ENCODE peak calls at places on chromosome 16, in nine cellular contexts. One of them, this sample, is unnamed.

GRCh38 chr16:11118479-11118878 is 137.5 kb downstream of the SOCS1 start:
- DNase-seq in GM12891: no peak
- DNase-seq in right lobe of liver: no peak
- DNase-seq in uterus: no peak
- DNase-seq in vagina: no peak
- DNase-seq in tibial nerve: no peak
- DNase-seq in suprapubic skin: no peak
- DNase-seq in transverse colon: no peak
- DNase-seq in breast epithelium: no peak
- DNase-seq in this sample: no peak

GRCh38 chr16:86924537-86924936 is 346.2 kb downstream of the FOXL1 start:
- DNase-seq in GM12891: no peak
- DNase-seq in right lobe of liver: no peak
- DNase-seq in uterus: no peak
- DNase-seq in vagina: no peak
- DNase-seq in tibial nerve: no peak
- DNase-seq in suprapubic skin: no peak
- DNase-seq in transverse colon: no peak
- DNase-seq in breast epithelium: no peak
- DNase-seq in this sample: no peak

GRCh38 chr16:85173981-85174751 is 61.9 kb upstream of the CIBAR2 start:
- DNase-seq in GM12891: no peak
- DNase-seq in right lobe of liver: peak
- DNase-seq in uterus: no peak
- DNase-seq in vagina: no peak
- DNase-seq in tibial nerve: no peak
- DNase-seq in suprapubic skin: no peak
- DNase-seq in transverse colon: peak
- DNase-seq in breast epithelium: no peak
- DNase-seq in this sample: no peak

GRCh38 chr16:56372938-56373337 is 52.4 kb downstream of the AMFR start:
- DNase-seq in GM12891: no peak
- DNase-seq in right lobe of liver: no peak
- DNase-seq in uterus: no peak
- DNase-seq in vagina: no peak
- DNase-seq in tibial nerve: no peak
- DNase-seq in suprapubic skin: no peak
- DNase-seq in transverse colon: no peak
- DNase-seq in breast epithelium: no peak
- DNase-seq in this sample: no peak

GRCh38 chr16:81707411-81708321 is 71.4 kb upstream of the PLCG2 start:
- DNase-seq in GM12891: no peak
- DNase-seq in right lobe of liver: peak
- DNase-seq in uterus: no peak
- DNase-seq in vagina: no peak
- DNase-seq in tibial nerve: no peak
- DNase-seq in suprapubic skin: no peak
- DNase-seq in transverse colon: peak
- DNase-seq in breast epithelium: no peak
- DNase-seq in this sample: no peak

GRCh38 chr16:24645739-24646645 is 83.5 kb upstream of the TNRC6A start:
- DNase-seq in GM12891: no peak
- DNase-seq in right lobe of liver: no peak
- DNase-seq in uterus: peak
- DNase-seq in vagina: no peak
- DNase-seq in tibial nerve: peak
- DNase-seq in suprapubic skin: no peak
- DNase-seq in transverse colon: no peak
- DNase-seq in breast epithelium: no peak
- DNase-seq in this sample: peak

GRCh38 chr16:86755571-86756006 is 177.2 kb downstream of the FOXL1 start:
- DNase-seq in GM12891: no peak
- DNase-seq in right lobe of liver: no peak
- DNase-seq in uterus: no peak
- DNase-seq in vagina: no peak
- DNase-seq in tibial nerve: no peak
- DNase-seq in suprapubic skin: no peak
- DNase-seq in transverse colon: no peak
- DNase-seq in breast epithelium: no peak
- DNase-seq in this sample: no peak

GRCh38 chr16:1923299-1924034 is 5.3 kb upstream of the HS3ST6 start:
- DNase-seq in GM12891: no peak
- DNase-seq in right lobe of liver: no peak
- DNase-seq in uterus: no peak
- DNase-seq in vagina: no peak
- DNase-seq in tibial nerve: no peak
- DNase-seq in suprapubic skin: no peak
- DNase-seq in transverse colon: peak
- DNase-seq in breast epithelium: no peak
- DNase-seq in this sample: no peak

GRCh38 chr16:55297062-55297909 is 26.7 kb upstream of the IRX6 start:
- DNase-seq in GM12891: no peak
- DNase-seq in right lobe of liver: no peak
- DNase-seq in uterus: no peak
- DNase-seq in vagina: no peak
- DNase-seq in tibial nerve: no peak
- DNase-seq in suprapubic skin: no peak
- DNase-seq in transverse colon: no peak
- DNase-seq in breast epithelium: no peak
- DNase-seq in this sample: no peak

GRCh38 chr16:58459344-58460218 is 40.4 kb upstream of the NDRG4 start:
- DNase-seq in GM12891: no peak
- DNase-seq in right lobe of liver: no peak
- DNase-seq in uterus: peak
- DNase-seq in vagina: no peak
- DNase-seq in tibial nerve: no peak
- DNase-seq in suprapubic skin: no peak
- DNase-seq in transverse colon: no peak
- DNase-seq in breast epithelium: no peak
- DNase-seq in this sample: peak
- TF ChIP-seq POLR2A in GM12891: no peak
- TF ChIP-seq POLR2A in right lobe of liver: no peak
- TF ChIP-seq POLR2A in uterus: no peak
- TF ChIP-seq POLR2A in vagina: no peak
- TF ChIP-seq POLR2A in tibial nerve: no peak
- TF ChIP-seq POLR2A in suprapubic skin: no peak
- TF ChIP-seq POLR2A in transverse colon: no peak
- TF ChIP-seq POLR2A in breast epithelium: no peak
- TF ChIP-seq POLR2A in this sample: no peak

GRCh38 chr16:89565506-89566372 is 5.3 kb downstream of the RPL13 start:
- DNase-seq in GM12891: no peak
- DNase-seq in right lobe of liver: peak
- DNase-seq in uterus: no peak
- DNase-seq in vagina: no peak
- DNase-seq in tibial nerve: no peak
- DNase-seq in suprapubic skin: no peak
- DNase-seq in transverse colon: peak
- DNase-seq in breast epithelium: peak
- DNase-seq in this sample: peak
- TF ChIP-seq POLR2A in GM12891: peak
- TF ChIP-seq POLR2A in right lobe of liver: no peak
- TF ChIP-seq POLR2A in uterus: no peak
- TF ChIP-seq POLR2A in vagina: no peak
- TF ChIP-seq POLR2A in tibial nerve: no peak
- TF ChIP-seq POLR2A in suprapubic skin: no peak
- TF ChIP-seq POLR2A in transverse colon: peak
- TF ChIP-seq POLR2A in breast epithelium: no peak
- TF ChIP-seq POLR2A in this sample: no peak

GRCh38 chr16:47043970-47044684 is 70.7 kb upstream of the DNAJA2 start:
- DNase-seq in GM12891: no peak
- DNase-seq in right lobe of liver: no peak
- DNase-seq in uterus: no peak
- DNase-seq in vagina: no peak
- DNase-seq in tibial nerve: no peak
- DNase-seq in suprapubic skin: no peak
- DNase-seq in transverse colon: no peak
- DNase-seq in breast epithelium: no peak
- DNase-seq in this sample: no peak
- TF ChIP-seq POLR2A in GM12891: no peak
- TF ChIP-seq POLR2A in right lobe of liver: no peak
- TF ChIP-seq POLR2A in uterus: no peak
- TF ChIP-seq POLR2A in vagina: no peak
- TF ChIP-seq POLR2A in tibial nerve: no peak
- TF ChIP-seq POLR2A in suprapubic skin: no peak
- TF ChIP-seq POLR2A in transverse colon: no peak
- TF ChIP-seq POLR2A in breast epithelium: no peak
- TF ChIP-seq POLR2A in this sample: no peak

DNA sequence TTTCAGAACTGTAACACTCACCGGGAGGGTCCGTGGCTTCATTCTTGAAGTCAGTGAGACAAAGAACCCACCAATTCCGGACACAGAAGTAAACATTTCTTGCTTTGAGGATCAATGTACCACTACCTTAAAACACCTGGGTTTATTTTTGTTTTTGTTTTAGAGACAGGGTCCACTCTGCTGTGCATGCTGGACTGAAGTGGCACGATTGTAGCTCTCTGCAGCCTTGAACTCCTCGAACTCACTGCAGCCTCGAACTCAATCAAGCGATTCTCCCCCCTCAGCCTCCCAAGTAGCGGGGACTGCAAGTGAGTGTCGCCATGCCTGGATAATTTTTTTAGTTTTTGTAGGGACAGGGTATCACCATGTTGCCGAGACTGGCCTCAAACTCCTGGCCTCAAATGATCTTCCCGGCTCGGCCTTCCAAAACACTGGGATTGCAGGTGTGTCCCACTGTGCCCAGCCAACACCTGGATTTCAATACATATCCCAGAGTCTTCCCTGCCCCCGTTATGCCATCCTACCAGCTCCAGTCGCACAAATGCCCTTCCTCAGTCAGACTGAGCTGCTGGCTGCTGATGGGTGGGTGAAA is 13.0 kb upstream of the CES4A start:
- DNase-seq in GM12891: no peak
- DNase-seq in right lobe of liver: no peak
- DNase-seq in uterus: no peak
- DNase-seq in vagina: no peak
- DNase-seq in tibial nerve: no peak
- DNase-seq in suprapubic skin: no peak
- DNase-seq in transverse colon: no peak
- DNase-seq in breast epithelium: no peak
- DNase-seq in this sample: no peak
- TF ChIP-seq POLR2A in GM12891: no peak
- TF ChIP-seq POLR2A in right lobe of liver: no peak
- TF ChIP-seq POLR2A in uterus: no peak
- TF ChIP-seq POLR2A in vagina: no peak
- TF ChIP-seq POLR2A in tibial nerve: no peak
- TF ChIP-seq POLR2A in suprapubic skin: no peak
- TF ChIP-seq POLR2A in transverse colon: no peak
- TF ChIP-seq POLR2A in breast epithelium: no peak
- TF ChIP-seq POLR2A in this sample: no peak

GRCh38 chr16:50027829-50028228 is 2.8 kb downstream of the CNEP1R1 start:
- DNase-seq in GM12891: no peak
- DNase-seq in right lobe of liver: no peak
- DNase-seq in uterus: no peak
- DNase-seq in vagina: no peak
- DNase-seq in tibial nerve: no peak
- DNase-seq in suprapubic skin: no peak
- DNase-seq in transverse colon: no peak
- DNase-seq in breast epithelium: no peak
- DNase-seq in this sample: no peak

GRCh38 chr16:50023626-50024025 is 1.4 kb upstream of the CNEP1R1 start:
- DNase-seq in GM12891: no peak
- DNase-seq in right lobe of liver: no peak
- DNase-seq in uterus: no peak
- DNase-seq in vagina: no peak
- DNase-seq in tibial nerve: no peak
- DNase-seq in suprapubic skin: no peak
- DNase-seq in transverse colon: no peak
- DNase-seq in breast epithelium: no peak
- DNase-seq in this sample: no peak

GRCh38 chr16:50025544-50025931 is 513 bp downstream of the CNEP1R1 start:
- DNase-seq in GM12891: peak
- DNase-seq in right lobe of liver: no peak
- DNase-seq in uterus: no peak
- DNase-seq in vagina: no peak
- DNase-seq in tibial nerve: no peak
- DNase-seq in suprapubic skin: peak
- DNase-seq in transverse colon: peak
- DNase-seq in breast epithelium: no peak
- DNase-seq in this sample: no peak

GRCh38 chr16:50024207-50024606 is 818 bp upstream of the CNEP1R1 start:
- DNase-seq in GM12891: no peak
- DNase-seq in right lobe of liver: no peak
- DNase-seq in uterus: peak
- DNase-seq in vagina: no peak
- DNase-seq in tibial nerve: no peak
- DNase-seq in suprapubic skin: no peak
- DNase-seq in transverse colon: no peak
- DNase-seq in breast epithelium: no peak
- DNase-seq in this sample: no peak

GRCh38 chr16:50024684-50025543 is at the start of gene CNEP1R1:
- DNase-seq in GM12891: peak
- DNase-seq in right lobe of liver: peak
- DNase-seq in uterus: peak
- DNase-seq in vagina: no peak
- DNase-seq in tibial nerve: peak
- DNase-seq in suprapubic skin: peak
- DNase-seq in transverse colon: peak
- DNase-seq in breast epithelium: peak
- DNase-seq in this sample: peak
- TF ChIP-seq POLR2A in GM12891: no peak
- TF ChIP-seq POLR2A in right lobe of liver: peak
- TF ChIP-seq POLR2A in uterus: peak
- TF ChIP-seq POLR2A in vagina: no peak
- TF ChIP-seq POLR2A in tibial nerve: no peak
- TF ChIP-seq POLR2A in suprapubic skin: no peak
- TF ChIP-seq POLR2A in transverse colon: peak
- TF ChIP-seq POLR2A in breast epithelium: no peak
- TF ChIP-seq POLR2A in this sample: no peak